ENCODE peak calls at places on chromosomes 12 and 14, in ten cellular contexts. H, K, O, Q, J, P, W, N, G and X are unnamed samples. For H3K4me1, the result is how much of the 10 kb centered on the place peaks cover.

GRCh38 chr12:107320929-107321618 is 227.7 kb upstream of the CRY1 start:
- DNase-seq in K (no peak), G (no peak), P (peak), W (no peak), H (peak), J (peak), Q (peak), O (peak), N (no peak), X (no peak)

GRCh38 chr12:1574863-1575254 is 19.5 kb downstream of the FBXL14 start:
- DNase-seq in Q (no peak), N (no peak), W (no peak), P (no peak), K (no peak), J (no peak), G (no peak), H (no peak), O (no peak), X (no peak)

GRCh38 chr12:17214910-17215309 is 608.9 kb upstream of the LMO3 start:
- DNase-seq in Q (no peak), J (no peak), K (no peak), O (no peak), H (no peak), P (no peak), G (no peak), N (no peak), W (no peak), X (no peak)

GRCh38 chr12:124919646-124920352 is 5.3 kb upstream of the UBC start:
- DNase-seq in H (no peak), Q (peak), W (no peak), G (no peak), K (peak), N (no peak), J (no peak), P (peak), O (no peak), X (no peak)

GRCh38 chr14:91861091-91861490 is 6.2 kb downstream of the TC2N start:
- DNase-seq in Q (no peak), N (no peak), O (no peak), P (no peak), K (no peak), J (no peak), W (no peak), H (no peak), G (no peak), X (no peak)

GRCh38 chr12:130070017-130070653 is 92.1 kb upstream of the FZD10 start:
- DNase-seq in P (no peak), W (no peak), H (no peak), N (peak), J (no peak), G (no peak), Q (no peak), K (no peak), O (no peak), X (no peak)

GRCh38 chr12:90262261-90262660 is 553.6 kb upstream of the ATP2B1 start:
- DNase-seq in J (no peak), K (no peak), Q (peak), O (no peak), W (no peak), P (no peak), H (peak), G (no peak), N (no peak), X (no peak)

GRCh38 chr14:69464829-69465228 is 19.7 kb upstream of the PLEKHD1 start:
- DNase-seq in Q (peak), O (no peak), P (no peak), H (no peak), G (no peak), J (no peak), K (no peak), N (no peak), W (no peak), X (no peak)

GRCh38 chr12:18130855-18131254 is 40.9 kb upstream of the RERGL start:
- DNase-seq in P (no peak), W (no peak), Q (no peak), K (no peak), H (no peak), J (no peak), G (no peak), O (no peak), N (no peak), X (no peak)

GRCh38 chr12:11978985-11979384 is 91.8 kb upstream of the BCL2L14 start:
- DNase-seq in G (no peak), P (no peak), Q (peak), N (no peak), W (no peak), K (no peak), J (no peak), H (no peak), O (no peak), X (no peak)

GRCh38 chr12:11986165-11986564 is 84.6 kb upstream of the BCL2L14 start:
- DNase-seq in H (no peak), O (no peak), Q (no peak), G (no peak), K (no peak), J (no peak), N (no peak), P (no peak), W (no peak), X (no peak)

GRCh38 chr12:11980133-11980532 is 90.6 kb upstream of the BCL2L14 start:
- DNase-seq in P (no peak), J (no peak), G (no peak), H (no peak), W (no peak), O (no peak), Q (no peak), N (no peak), K (no peak), X (no peak)

GRCh38 chr12:11976005-11976404 is 94.7 kb upstream of the BCL2L14 start:
- DNase-seq in N (no peak), J (no peak), O (no peak), G (no peak), Q (no peak), P (no peak), H (no peak), W (no peak), K (no peak), X (no peak)

GRCh38 chr12:11981174-11981733 is 89.5 kb upstream of the BCL2L14 start:
- DNase-seq in P (no peak), G (no peak), H (no peak), W (no peak), N (no peak), O (peak), K (no peak), J (no peak), Q (no peak), X (no peak)
- TF ChIP-seq CTCF in P (no peak), G (no peak), H (no peak), W (no peak), N (no peak), O (no peak), K (no peak), J (no peak), Q (no peak), X (no peak)

DNA sequence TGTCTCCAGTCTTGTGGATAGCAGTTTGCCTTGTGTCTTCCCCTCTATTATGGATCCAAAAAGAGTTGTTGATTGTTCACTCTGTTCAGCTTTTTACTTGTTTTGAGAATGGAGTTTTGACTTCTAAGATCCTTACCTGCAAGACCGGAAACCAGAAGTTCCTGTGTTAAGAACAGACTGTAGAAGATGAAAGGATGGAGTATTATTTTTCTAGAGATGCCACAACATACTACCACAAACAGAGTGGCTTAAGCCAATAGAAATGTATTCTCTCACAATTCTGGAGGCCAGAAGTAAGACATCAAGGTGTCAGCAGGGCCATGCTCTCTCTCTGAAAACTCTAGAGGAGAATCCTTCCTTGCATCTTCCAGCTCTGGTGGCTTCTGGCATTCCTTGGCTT is 95.0 kb downstream of the IGF1 start:
- DNase-seq in P (no peak), H (no peak), O (no peak), Q (no peak), W (no peak), K (no peak), N (no peak), G (no peak), J (no peak), X (no peak)
- H3K4me1 ChIP-seq in P (under half), H (under half), O (under half), Q (under half), W (under half), K (under half), N (under half), G (under half), J (under half), X (under half)

DNA sequence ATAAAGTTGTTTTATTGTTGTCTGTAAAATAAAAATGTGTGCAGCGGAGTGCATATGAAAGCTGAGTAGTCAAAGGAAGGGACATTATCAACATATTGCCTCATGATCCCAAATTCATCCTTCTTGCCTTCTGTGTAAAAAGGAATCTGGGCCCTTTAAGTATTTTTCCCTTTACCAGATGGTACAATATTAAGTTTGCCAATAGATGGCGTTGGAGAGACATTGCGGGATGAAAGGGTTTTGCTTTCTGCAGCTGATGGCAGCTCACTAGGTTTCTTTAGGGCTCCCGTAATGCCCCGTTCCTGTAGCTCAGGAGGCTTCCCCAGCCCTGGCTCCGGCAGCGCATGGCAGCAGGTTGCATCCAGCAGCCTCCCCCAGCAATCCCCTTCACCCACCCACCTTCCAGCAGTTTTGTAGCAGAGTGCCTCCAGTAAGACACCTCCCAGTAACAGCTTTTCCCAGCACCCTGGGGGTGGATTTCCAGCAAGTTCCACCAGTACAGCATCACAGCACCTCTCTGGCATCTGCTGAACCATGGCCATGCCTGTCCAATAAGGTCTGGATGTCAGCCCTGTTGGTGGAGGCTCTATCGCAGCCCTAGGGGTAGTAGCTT is 354.4 kb downstream of the MED13L start:
- DNase-seq in O (no peak), N (no peak), G (no peak), J (no peak), Q (no peak), K (peak), P (no peak), W (no peak), H (no peak), X (no peak)
- TF ChIP-seq CTCF in O (no peak), N (no peak), G (no peak), J (peak), Q (peak), K (peak), P (peak), W (no peak), H (no peak), X (no peak)

GRCh38 chr14:79837699-79838098 is 373.6 kb downstream of the DIO2 start:
- DNase-seq in Q (no peak), P (no peak), G (no peak), O (no peak), H (no peak), W (no peak), N (no peak), J (no peak), K (no peak), X (no peak)

GRCh38 chr14:79841433-79841832 is 369.9 kb downstream of the DIO2 start:
- DNase-seq in G (no peak), H (no peak), Q (peak), W (no peak), P (no peak), O (no peak), J (no peak), K (no peak), N (no peak), X (no peak)

GRCh38 chr14:79840068-79840467 is 371.2 kb downstream of the DIO2 start:
- DNase-seq in W (no peak), O (no peak), N (no peak), Q (no peak), G (no peak), P (no peak), J (no peak), H (no peak), K (no peak), X (no peak)

GRCh38 chr14:79836577-79836976 is 374.7 kb downstream of the DIO2 start:
- DNase-seq in N (no peak), K (no peak), O (no peak), J (no peak), W (no peak), G (no peak), H (no peak), P (no peak), Q (peak), X (no peak)

GRCh38 chr14:79842270-79842669 is 369.0 kb downstream of the DIO2 start:
- DNase-seq in J (no peak), O (no peak), K (no peak), W (no peak), H (peak), Q (peak), P (no peak), N (peak), G (no peak), X (no peak)
- H3K4me1 ChIP-seq in J (under half), O (under half), K (under half), W (under half), H (under half), Q (under half), P (under half), N (under half), G (under half), X (under half)